ENCODE peak calls at places on chromosome 16, in five cellular contexts. I is stomach, H is cardiac muscle cell, Z is psoas muscle, R is tibial artery. F is an unnamed sample.

GRCh38 chr16:11583889-11584565 is 2.7 kb downstream of the LITAF start:
- DNase-seq in I (peak), H (no peak), Z (no peak), R (no peak), F (peak)

GRCh38 chr16:89860747-89861304 is 12.6 kb upstream of the TCF25 start:
- DNase-seq in I (peak), H (peak), Z (peak), R (peak), F (peak)

GRCh38 chr16:85719605-85720318 is 31.0 kb upstream of the GINS2 start:
- DNase-seq in I (no peak), H (no peak), Z (no peak), R (no peak), F (no peak)

GRCh38 chr16:86408685-86409084 is 101.6 kb upstream of the FOXF1 start:
- DNase-seq in I (no peak), H (no peak), Z (no peak), R (no peak), F (no peak)

GRCh38 chr16:88716601-88717001 is 10.3 kb downstream of the CTU2 start:
- DNase-seq in I (no peak), H (no peak), Z (no peak), R (no peak), F (no peak)

GRCh38 chr16:89020068-89020924 is 43.3 kb upstream of the CBFA2T3 start:
- DNase-seq in I (no peak), H (no peak), Z (peak), R (no peak), F (no peak)

GRCh38 chr16:65679785-65680184 is 557.9 kb upstream of the CDH11 start:
- DNase-seq in I (no peak), H (no peak), Z (no peak), R (no peak), F (no peak)

GRCh38 chr16:53061701-53062159 is 6.9 kb downstream of the CHD9 start:
- DNase-seq in I (peak), H (no peak), Z (peak), R (no peak), F (no peak)

GRCh38 chr16:5633845-5634440 is 536.3 kb upstream of the EEF2KMT start:
- DNase-seq in I (no peak), H (peak), Z (no peak), R (no peak), F (no peak)

GRCh38 chr16:86531193-86531550 is 20.8 kb downstream of the FOXF1 start:
- DNase-seq in I (no peak), H (no peak), Z (peak), R (no peak), F (no peak)

DNA sequence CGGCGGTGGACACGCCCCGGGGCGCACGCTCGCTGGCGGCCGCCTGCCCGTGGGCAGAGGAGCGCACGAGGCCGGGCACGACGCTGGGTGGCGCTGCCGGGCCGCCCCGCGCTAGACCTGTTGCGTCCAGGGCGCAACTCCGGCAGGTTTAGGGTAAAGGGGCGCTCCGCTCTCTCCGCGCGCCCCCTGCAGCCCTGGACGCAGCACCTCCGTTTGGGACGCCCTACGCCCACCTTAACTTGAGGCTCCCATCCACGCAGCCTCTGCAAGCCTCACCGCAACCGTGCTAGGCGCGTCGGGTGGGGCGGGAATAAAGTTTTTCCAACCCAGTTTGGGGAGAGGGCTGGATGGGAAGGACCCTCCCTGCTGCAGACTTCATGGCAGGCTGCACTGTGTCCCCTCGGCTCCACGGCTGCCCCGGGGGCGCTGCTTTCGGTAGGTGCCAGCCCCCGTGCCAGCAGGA is 299 bp upstream of the SYT17 start:
- DNase-seq in I (peak), H (peak), Z (peak), R (peak), F (peak)
- H3K27ac ChIP-seq in I (peak), H (no peak), Z (no peak), R (no peak), F (no peak)

GRCh38 chr16:35173295-35173694 is 1713.9 kb downstream of the TP53TG3F start:
- DNase-seq in I (no peak), H (no peak), Z (no peak), R (peak), F (no peak)
- H3K4me3 ChIP-seq in I (no peak), H (no peak), Z (no peak), R (no peak), F (no peak)

DNA sequence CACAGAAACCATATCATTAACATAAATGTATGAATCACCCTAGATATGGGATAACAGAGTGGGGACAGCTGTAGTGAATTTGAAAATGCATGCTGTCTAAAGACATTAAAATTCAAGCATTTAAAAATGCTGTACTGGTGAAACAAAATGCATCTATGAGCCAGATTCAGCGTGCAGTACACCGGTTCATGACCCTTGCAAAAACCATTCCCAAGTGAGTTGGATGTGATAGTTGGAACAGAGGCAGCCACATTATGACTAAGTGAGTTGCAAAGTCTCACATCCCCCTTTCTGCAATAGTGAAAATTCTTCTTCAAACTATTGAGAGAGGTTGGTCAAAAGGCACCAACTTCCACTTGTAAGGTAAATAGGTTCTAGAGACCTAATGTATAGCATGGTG is 12.2 kb downstream of the GRIN2A start:
- DNase-seq in I (no peak), H (no peak), Z (no peak), R (no peak), F (no peak)
- H3K27ac ChIP-seq in I (no peak), H (no peak), Z (no peak), R (no peak), F (no peak)

GRCh38 chr16:68590201-68590994 is 51.3 kb downstream of the ZFP90 start:
- DNase-seq in I (peak), H (peak), Z (peak), R (no peak), F (peak)
- H3K4me3 ChIP-seq in I (no peak), H (no peak), Z (no peak), R (no peak), F (no peak)